ENCODE peak calls at places on chromosome 16, in six cellular contexts. Z is HepG2, C is GM12878, R is upper lobe of left lung, M is A549, Q is K562. G is an unnamed sample.

GRCh38 chr16:12452549-12452948 is 351.1 kb downstream of the CPPED1 start:
- ATAC-seq in Z (no peak), C (no peak), R (no peak), M (no peak), Q (no peak), G (no peak)

GRCh38 chr16:23836078-23836403 is 258 bp downstream of the PRKCB start:
- ATAC-seq in Z (no peak), C (peak), R (no peak), M (no peak), Q (peak), G (peak)

GRCh38 chr16:57147381-57148191 is 38.3 kb downstream of the PSME3IP1 start:
- ATAC-seq in Z (no peak), C (no peak), R (no peak), M (no peak), Q (no peak), G (peak)

GRCh38 chr16:83769397-83770008 is 38.3 kb upstream of the HSBP1 start:
- ATAC-seq in Z (no peak), C (peak), R (peak), M (no peak), Q (no peak), G (no peak)

GRCh38 chr16:67661101-67661661 is 421 bp downstream of the PARD6A start:
- ATAC-seq in Z (no peak), C (no peak), R (no peak), M (no peak), Q (no peak), G (no peak)

GRCh38 chr16:86095906-86096485 is 197.0 kb downstream of the IRF8 start:
- ATAC-seq in Z (no peak), C (no peak), R (peak), M (no peak), Q (no peak), G (no peak)

GRCh38 chr16:15770107-15770506 is 86.7 kb downstream of the MYH11 start:
- ATAC-seq in Z (no peak), C (no peak), R (no peak), M (no peak), Q (no peak), G (peak)

GRCh38 chr16:27618140-27618539 is 68.2 kb downstream of the KATNIP start:
- ATAC-seq in Z (peak), C (no peak), R (no peak), M (no peak), Q (no peak), G (no peak)

GRCh38 chr16:29974291-29975133 is 844 bp downstream of the TAOK2 start:
- ATAC-seq in Z (peak), C (peak), R (peak), M (peak), Q (peak), G (no peak)

GRCh38 chr16:10662212-10662611 is 32.5 kb downstream of the TEKT5 start:
- ATAC-seq in Z (no peak), C (no peak), R (no peak), M (no peak), Q (no peak), G (no peak)

GRCh38 chr16:57374067-57374534 is 1.8 kb downstream of the CX3CL1 start:
- ATAC-seq in Z (no peak), C (no peak), R (no peak), M (no peak), Q (no peak), G (no peak)

GRCh38 chr16:79429276-79430128 is 171.0 kb downstream of the MAF start:
- ATAC-seq in Z (no peak), C (no peak), R (peak), M (no peak), Q (no peak), G (no peak)

GRCh38 chr16:3035972-3036725 is 595 bp downstream of the BICDL2 start:
- ATAC-seq in Z (peak), C (no peak), R (peak), M (peak), Q (no peak), G (no peak)

GRCh38 chr16:68719993-68720489 is 17.1 kb upstream of the CDH1 start:
- ATAC-seq in Z (no peak), C (peak), R (no peak), M (no peak), Q (no peak), G (no peak)

GRCh38 chr16:28283798-28284577 is 8.3 kb upstream of the SBK1 start:
- ATAC-seq in Z (no peak), C (no peak), R (no peak), M (peak), Q (no peak), G (no peak)

GRCh38 chr16:53768593-53768992 is 64.6 kb downstream of the FTO start:
- ATAC-seq in Z (no peak), C (peak), R (peak), M (peak), Q (no peak), G (no peak)

GRCh38 chr16:85947511-85948509 is 48.8 kb downstream of the IRF8 start:
- ATAC-seq in Z (no peak), C (peak), R (peak), M (no peak), Q (peak), G (no peak)

GRCh38 chr16:15843635-15844279 is 13.1 kb downstream of the MYH11 start:
- ATAC-seq in Z (no peak), C (no peak), R (no peak), M (no peak), Q (no peak), G (no peak)

GRCh38 chr16:23967018-23967417 is 131.2 kb downstream of the PRKCB start:
- ATAC-seq in Z (no peak), C (peak), R (no peak), M (no peak), Q (peak), G (no peak)

GRCh38 chr16:10982430-10983174 is 38.2 kb downstream of the CLEC16A start:
- ATAC-seq in Z (no peak), C (peak), R (no peak), M (no peak), Q (no peak), G (no peak)

GRCh38 chr16:15979801-15980200 is 30.4 kb downstream of the ABCC1 start:
- ATAC-seq in Z (no peak), C (no peak), R (no peak), M (peak), Q (no peak), G (no peak)

GRCh38 chr16:24125199-24125598 is 130.9 kb upstream of the CACNG3 start:
- ATAC-seq in Z (no peak), C (no peak), R (no peak), M (no peak), Q (no peak), G (no peak)

GRCh38 chr16:11155284-11155806 is 100.7 kb downstream of the SOCS1 start:
- ATAC-seq in Z (no peak), C (no peak), R (no peak), M (no peak), Q (no peak), G (no peak)

GRCh38 chr16:35572186-35572585 is 2112.8 kb downstream of the TP53TG3F start:
- ATAC-seq in Z (no peak), C (no peak), R (no peak), M (no peak), Q (no peak), G (no peak)

DNA sequence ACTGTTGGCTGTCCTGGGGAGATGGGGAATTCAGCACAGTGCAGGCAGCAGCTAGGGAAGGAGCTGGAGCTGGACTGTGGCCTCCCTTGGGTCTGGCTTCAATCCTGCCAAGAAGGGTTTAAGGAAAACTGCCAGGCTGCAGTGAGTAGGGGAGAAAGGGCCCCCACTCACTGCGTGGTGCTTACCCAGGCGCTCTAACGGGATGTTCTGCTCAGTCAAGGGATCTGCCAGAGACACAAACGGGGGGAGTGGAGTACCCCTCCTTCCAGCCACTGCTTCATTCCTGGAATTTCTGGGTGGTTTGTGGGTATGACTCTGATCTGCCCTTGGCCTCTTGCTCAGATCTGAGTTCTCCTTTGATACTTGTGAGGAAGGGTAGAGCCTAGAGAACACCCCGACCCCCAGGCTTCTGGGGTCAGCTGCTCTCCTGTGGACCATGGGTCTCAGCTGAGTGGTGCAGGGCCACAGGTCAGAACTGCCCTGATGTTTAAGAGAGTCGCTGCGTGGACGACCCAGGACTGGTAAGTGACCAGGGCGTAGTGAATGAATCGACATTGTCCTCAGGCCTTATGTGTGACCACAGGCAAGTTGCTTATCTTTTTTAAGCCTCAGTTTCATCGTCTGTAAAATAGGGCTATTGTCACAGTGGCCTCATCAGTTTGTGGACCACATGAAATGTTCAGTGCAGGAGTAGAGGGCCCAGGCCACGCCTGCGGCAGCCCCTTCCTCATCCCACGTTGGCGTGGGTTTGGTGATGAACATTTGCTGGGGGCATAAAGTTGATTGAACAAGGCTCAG is 9.6 kb downstream of the CRISPLD2 start:
- ATAC-seq in Z (no peak), C (no peak), R (peak), M (peak), Q (peak), G (peak)
- TF ChIP-seq EP300 in Z (no peak), C (no peak), R (no peak), M (no peak), Q (no peak), G (peak)

GRCh38 chr16:74503412-74503811 is 82.1 kb upstream of the CLEC18B start:
- ATAC-seq in Z (no peak), C (no peak), R (no peak), M (no peak), Q (no peak), G (no peak)
- TF ChIP-seq POLR2A in Z (no peak), C (no peak), R (no peak), M (no peak), Q (no peak), G (no peak)

DNA sequence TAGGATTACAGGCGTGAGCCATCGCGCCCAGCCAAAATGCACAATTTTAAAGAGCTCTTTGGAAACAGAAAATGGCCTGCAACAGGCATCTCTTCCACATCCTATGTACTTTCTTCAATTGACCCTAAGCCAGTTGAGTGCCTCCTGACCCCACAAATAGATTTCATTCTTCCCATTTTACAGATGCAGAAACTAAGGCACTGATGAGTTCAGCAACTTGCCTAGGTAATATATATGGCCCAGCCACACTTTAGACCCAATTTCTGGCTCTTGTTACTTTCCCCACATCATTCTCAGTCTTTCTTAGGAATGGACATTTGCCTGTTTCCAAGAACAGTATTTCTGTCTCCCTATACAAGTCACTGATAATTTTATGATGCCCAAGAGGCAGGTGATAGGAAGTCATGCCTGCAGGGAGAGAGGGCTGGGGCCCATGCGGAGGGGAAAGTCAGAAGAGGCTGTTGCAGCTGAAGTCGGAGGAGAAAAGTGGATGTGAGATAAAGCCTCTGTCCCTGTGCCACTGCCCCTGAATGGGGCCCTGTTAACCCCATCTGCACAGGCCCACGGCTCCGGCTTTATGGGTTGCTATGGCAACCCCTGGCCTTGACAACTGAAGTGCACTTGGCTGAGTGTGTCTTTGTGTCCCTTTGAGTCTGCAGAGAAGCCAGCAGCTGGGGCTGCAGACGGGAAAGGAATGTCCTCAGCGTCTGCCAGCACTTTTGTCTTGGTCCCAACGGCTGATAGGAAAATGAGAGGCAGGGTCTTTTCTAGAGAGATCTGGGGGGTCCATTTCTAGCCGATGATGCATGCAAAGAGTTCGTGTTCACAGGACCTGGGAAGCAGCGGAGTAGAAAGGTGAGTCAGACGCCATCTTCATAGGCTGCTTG is 45.9 kb downstream of the ABAT start:
- ATAC-seq in Z (peak), C (peak), R (no peak), M (no peak), Q (no peak), G (no peak)
- TF ChIP-seq EP300 in Z (no peak), C (no peak), R (no peak), M (no peak), Q (no peak), G (no peak)

DNA sequence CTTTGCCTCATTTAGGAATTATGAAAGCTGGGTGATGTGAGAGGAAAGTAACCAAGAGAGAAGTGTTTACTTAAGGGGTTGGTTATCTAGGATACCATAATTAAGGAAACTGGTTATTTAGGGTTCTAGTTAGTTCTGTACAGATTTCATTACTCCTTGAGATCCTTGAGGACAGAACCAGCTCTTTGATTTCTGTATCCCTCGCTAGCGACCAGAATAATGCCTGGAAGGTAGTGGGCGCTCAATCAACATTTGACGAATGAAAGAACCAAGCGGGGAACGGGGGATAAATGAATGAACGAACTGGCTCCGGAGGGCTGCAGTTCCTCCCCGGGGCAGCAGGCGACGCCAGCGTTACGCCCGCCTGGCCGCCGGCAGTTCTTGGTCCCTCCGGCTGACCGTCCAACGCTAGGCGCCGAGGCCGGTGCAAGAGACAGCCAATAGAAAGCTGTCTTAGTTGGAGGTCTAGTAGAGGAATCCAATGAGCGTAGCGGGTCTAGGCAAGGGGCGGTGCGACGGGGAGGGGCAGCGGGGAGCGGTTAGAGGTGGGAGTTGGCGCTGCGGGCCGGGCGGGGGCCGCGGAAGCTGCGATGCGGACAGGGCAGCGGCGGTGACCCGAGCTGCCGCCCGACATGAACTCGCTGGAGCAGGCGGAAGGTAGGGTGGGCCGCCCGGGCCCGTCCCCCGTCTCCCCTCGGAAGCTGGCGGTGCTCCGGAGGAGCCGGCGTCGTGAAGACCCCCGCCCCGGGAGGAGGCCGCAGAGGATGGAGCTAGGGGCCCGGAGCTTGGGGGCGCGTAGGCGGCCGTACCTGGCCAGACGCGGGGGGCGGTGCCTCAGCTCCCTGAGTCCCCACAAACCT is at the start of gene CNEP1R1:
- ATAC-seq in Z (peak), C (peak), R (peak), M (peak), Q (peak), G (peak)
- TF ChIP-seq POLR2A in Z (peak), C (peak), R (no peak), M (peak), Q (peak), G (peak)

DNA sequence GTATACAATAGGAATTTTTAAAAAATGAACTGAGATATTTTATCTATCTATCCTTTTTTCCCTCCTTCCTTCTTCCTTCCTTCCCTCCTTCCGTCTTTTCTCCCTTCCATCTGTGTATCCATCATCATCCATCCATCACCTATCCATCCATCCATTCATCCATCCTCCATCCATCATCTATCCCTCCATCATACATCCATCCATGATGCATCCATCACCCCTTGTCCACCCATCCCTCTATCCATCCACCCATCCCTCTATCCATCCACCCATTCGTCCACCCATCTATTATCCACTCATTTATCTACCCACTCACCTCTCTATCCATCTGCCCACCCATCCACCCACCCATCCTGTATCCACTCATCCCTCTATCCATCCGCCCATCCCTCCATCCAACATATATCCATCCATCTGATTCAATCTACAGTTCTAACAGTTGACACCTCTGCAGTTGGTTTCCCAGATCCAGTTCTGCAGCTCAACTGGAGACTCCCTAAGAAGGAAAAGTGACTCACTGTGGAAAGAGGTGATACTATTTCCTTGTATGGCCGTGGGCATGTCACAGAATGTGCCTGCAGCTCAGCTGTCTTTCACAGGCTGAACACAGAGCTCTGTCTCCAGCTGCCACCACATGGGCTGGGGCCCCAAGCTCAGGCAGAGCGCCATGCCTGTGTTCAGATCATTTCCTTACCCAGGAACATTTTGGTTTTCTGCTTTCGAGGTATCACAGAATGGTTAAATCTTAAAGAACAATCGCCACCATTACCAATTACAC is 130.8 kb downstream of the XYLT1 start:
- ATAC-seq in Z (no peak), C (no peak), R (no peak), M (no peak), Q (no peak), G (peak)
- TF ChIP-seq EP300 in Z (no peak), C (no peak), R (no peak), M (no peak), Q (no peak), G (no peak)

DNA sequence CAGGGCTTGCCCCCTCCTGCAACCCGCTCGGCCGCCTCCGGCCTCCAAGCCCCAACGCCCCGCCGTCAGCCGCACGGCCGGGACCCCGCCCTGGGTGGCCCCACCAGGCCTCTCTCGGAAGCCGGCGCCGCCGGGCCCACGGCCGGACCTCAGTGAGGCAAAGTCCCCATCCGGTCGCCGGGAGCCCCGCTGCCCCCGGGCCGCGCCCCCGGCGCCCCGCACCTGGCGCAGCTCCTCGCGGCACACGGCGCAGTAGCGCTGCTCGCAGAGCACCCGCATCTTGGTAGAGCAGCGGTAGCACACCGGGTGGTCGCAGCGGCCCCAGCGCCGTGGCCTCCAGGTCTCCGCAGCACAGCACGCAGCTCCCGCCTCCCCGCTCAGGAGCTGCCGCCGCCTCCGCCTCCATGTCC is 314 bp downstream of the ZNF598 start:
- ATAC-seq in Z (peak), C (peak), R (peak), M (no peak), Q (peak), G (peak)
- TF ChIP-seq POLR2A in Z (no peak), C (peak), R (no peak), M (no peak), Q (no peak), G (no peak)

GRCh38 chr16:56072096-56072495 is 119.2 kb upstream of the GNAO1 start:
- ATAC-seq in Z (no peak), C (no peak), R (no peak), M (no peak), Q (no peak), G (no peak)

GRCh38 chr16:56068314-56068713 is 123.0 kb upstream of the GNAO1 start:
- ATAC-seq in Z (no peak), C (no peak), R (no peak), M (no peak), Q (no peak), G (no peak)

GRCh38 chr16:56068816-56069215 is 122.5 kb upstream of the GNAO1 start:
- ATAC-seq in Z (no peak), C (no peak), R (no peak), M (no peak), Q (no peak), G (no peak)

GRCh38 chr16:56075732-56076131 is 115.6 kb upstream of the GNAO1 start:
- ATAC-seq in Z (no peak), C (no peak), R (no peak), M (no peak), Q (no peak), G (no peak)

GRCh38 chr16:56073508-56073907 is 117.8 kb upstream of the GNAO1 start:
- ATAC-seq in Z (no peak), C (no peak), R (no peak), M (no peak), Q (no peak), G (no peak)
- TF ChIP-seq EP300 in Z (no peak), C (no peak), R (no peak), M (no peak), Q (no peak), G (no peak)